ENCODE peak calls at places on chromosomes 12 and 14, in five cellular contexts. O is neural progenitor cell, I is epithelial cell of esophagus, X is bronchial epithelial cell, B is fibroblast of lung. D is an unnamed sample.

GRCh38 chr14:89588016-89588415 is 171.0 kb upstream of the FOXN3 start:
- DNase-seq in O (no peak), I (no peak), X (no peak), B (no peak), D (no peak)

GRCh38 chr12:52204931-52205505 is 13.2 kb upstream of the KRT80 start:
- DNase-seq in O (no peak), I (no peak), X (no peak), B (no peak), D (no peak)

GRCh38 chr14:51367600-51367931 is 127.5 kb downstream of the TMX1 start:
- DNase-seq in O (no peak), I (peak), X (peak), B (peak), D (no peak)

GRCh38 chr12:125225641-125226040 is 160.4 kb downstream of the AACS start:
- DNase-seq in O (no peak), I (no peak), X (no peak), B (no peak), D (no peak)

GRCh38 chr12:94289551-94290312 is 141.4 kb downstream of the PLXNC1 start:
- DNase-seq in O (peak), I (peak), X (peak), B (peak), D (no peak)

GRCh38 chr14:28773917-28774691 is 7.5 kb downstream of the FOXG1 start:
- DNase-seq in O (peak), I (peak), X (no peak), B (peak), D (no peak)

GRCh38 chr12:6824962-6825381 is 3.2 kb upstream of the P3H3 start:
- DNase-seq in O (no peak), I (peak), X (peak), B (no peak), D (no peak)

GRCh38 chr12:132490481-132491348 is 764 bp downstream of the FBRSL1 start:
- DNase-seq in O (peak), I (peak), X (no peak), B (no peak), D (peak)

GRCh38 chr12:111034148-111034910 is 114.0 kb upstream of the MYL2 start:
- DNase-seq in O (peak), I (peak), X (peak), B (no peak), D (no peak)

GRCh38 chr14:30580616-30581282 is 21.8 kb downstream of the G2E3 start:
- DNase-seq in O (no peak), I (no peak), X (no peak), B (no peak), D (no peak)

DNA sequence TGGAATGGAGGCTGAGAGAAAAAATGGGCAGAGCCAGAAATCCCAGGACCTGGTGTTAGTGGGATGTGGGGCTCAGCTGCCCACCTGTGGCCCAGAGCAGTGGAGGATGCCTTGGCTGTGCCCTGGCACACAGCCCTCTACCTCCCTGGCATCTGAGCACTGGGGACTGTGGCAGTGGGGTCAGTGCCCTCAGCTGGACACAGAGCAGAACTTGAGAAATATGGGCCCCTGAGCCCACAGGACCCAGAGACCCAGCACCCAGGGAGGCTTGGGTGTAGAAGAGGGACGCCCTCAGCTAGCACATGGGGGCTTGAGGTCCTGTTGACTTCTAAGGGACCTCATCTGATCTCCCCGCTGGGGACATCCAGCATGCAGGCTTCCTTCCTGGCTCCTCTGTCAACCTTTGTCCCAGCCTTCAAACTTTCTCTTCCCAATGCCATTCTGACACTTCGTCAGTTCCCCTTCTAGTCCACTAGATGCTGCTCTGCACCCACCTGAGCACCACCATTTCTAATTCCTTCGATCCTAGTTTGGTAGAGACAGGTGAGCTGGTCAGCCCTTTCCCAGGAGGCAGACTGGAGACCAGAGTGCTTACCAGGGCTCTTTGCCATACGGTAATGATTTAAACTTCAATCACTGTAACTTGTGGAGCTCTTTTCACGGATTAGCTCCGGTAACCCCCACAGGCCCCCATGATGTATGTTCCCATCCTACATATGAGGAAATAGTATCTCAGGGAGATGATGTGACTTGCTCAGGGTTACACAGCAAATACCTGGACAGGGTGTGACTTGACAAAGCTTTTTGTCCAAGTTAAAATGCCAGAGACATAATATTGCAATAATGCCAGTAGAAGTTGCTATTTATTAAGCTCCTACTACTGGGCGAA is 143.7 kb downstream of the ASCL4 start:
- DNase-seq in O (peak), I (peak), X (peak), B (peak), D (peak)
- TF ChIP-seq CTCF in O (peak), I (peak), X (peak), B (peak), D (peak)

DNA sequence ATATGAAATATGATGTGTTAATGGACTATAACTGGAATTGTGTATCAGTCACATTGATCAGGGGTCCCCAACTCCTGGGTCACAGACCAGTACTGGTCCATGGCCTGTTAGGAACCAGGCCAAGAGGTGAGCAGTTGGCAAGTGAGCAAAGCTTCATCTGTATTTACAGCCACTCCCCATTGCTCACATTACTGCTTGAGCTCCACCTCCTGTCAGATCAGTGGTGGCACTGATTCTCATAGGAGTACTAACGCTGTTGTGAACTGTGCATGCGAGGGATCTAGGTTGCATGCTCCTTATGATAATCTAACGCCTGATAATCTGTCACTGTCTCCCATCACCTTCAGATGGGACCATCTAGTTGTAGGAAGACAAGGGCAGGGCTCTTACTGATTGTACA is 72.3 kb downstream of the CDK17 start:
- DNase-seq in O (no peak), I (peak), X (peak), B (no peak), D (no peak)
- TF ChIP-seq CTCF in O (no peak), I (no peak), X (no peak), B (no peak), D (peak)

DNA sequence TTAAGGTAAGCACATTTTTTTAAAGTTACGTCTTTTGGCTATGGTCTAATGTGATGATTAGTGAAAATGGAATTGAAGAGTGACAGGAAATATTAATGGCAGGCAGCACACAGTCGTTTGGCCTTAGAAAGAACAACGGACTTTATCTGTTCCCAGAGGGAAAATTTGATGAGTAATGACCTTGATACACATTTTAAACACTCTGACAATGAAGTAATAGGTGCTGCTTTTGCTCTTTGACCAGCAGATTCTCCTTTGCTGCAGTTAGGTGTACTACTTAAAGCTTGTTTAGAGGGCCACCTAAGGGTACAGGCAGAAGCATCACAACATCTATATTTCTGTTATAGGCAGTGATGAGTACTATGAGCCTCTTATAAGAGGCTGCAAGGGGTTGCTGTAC is 27.1 kb upstream of the RNU6-8 start:
- DNase-seq in O (no peak), I (peak), X (peak), B (no peak), D (no peak)
- TF ChIP-seq CTCF in O (no peak), I (no peak), X (no peak), B (no peak), D (no peak)

GRCh38 chr12:31245822-31246469 is 80.0 kb downstream of the SINHCAF start:
- DNase-seq in O (peak), I (no peak), X (no peak), B (peak), D (no peak)
- TF ChIP-seq CTCF in O (peak), I (peak), X (peak), B (peak), D (no peak)

GRCh38 chr14:99937475-99938244 is 127.6 kb upstream of the EVL start:
- DNase-seq in O (no peak), I (peak), X (peak), B (no peak), D (no peak)

GRCh38 chr14:99938896-99939295 is 126.3 kb upstream of the EVL start:
- DNase-seq in O (no peak), I (no peak), X (no peak), B (no peak), D (no peak)

GRCh38 chr14:99938376-99938775 is 126.8 kb upstream of the EVL start:
- DNase-seq in O (no peak), I (no peak), X (no peak), B (no peak), D (no peak)

GRCh38 chr14:99936056-99936455 is 129.2 kb upstream of the EVL start:
- DNase-seq in O (no peak), I (peak), X (peak), B (no peak), D (no peak)

DNA sequence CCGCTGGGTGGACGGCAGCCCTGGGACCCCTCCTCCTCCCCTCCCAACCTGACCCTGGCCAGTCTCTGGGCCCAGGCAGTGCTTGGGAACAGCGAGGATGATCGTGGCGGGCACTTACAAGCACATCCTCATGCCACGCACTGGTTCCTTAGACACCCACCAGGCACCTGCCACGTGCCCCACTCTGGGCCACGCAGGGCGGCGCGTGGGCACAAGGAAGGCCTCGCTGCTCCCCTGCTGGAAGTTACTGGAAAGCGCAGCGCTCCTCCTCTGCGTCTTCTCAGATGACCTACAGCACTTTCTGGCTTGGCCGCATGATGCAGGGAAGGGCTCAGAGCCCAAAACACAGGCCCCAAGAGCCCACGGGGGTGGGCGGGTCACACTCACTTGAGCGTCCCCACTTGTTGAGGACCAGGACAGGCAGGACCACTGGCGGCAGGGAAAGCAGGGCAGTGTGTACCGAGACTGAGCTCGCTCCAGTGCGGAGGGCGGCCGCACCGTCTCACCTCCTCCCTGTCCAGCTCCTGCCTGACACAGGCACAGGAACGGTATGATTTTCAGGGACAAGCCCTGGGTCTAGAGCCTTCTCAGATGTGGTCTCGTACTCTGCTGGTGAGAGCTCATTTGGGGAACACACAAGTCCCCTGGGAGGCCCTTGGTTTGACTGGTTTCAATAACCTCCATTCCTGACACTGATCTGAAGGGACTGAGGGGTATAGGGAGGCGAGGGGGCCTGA is 128.3 kb upstream of the EVL start:
- DNase-seq in O (no peak), I (no peak), X (no peak), B (no peak), D (peak)
- TF ChIP-seq CTCF in O (peak), I (no peak), X (no peak), B (no peak), D (no peak)

GRCh38 chr14:92959761-92960680 is 37.1 kb downstream of the CHGA start:
- DNase-seq in O (no peak), I (peak), X (no peak), B (no peak), D (no peak)
- TF ChIP-seq CTCF in O (no peak), I (no peak), X (no peak), B (no peak), D (no peak)

GRCh38 chr14:70259420-70259819 is 70.7 kb upstream of the SLC8A3 start:
- DNase-seq in O (no peak), I (no peak), X (no peak), B (no peak), D (no peak)

GRCh38 chr14:70254476-70254961 is 65.8 kb upstream of the SLC8A3 start:
- DNase-seq in O (peak), I (peak), X (peak), B (peak), D (peak)

DNA sequence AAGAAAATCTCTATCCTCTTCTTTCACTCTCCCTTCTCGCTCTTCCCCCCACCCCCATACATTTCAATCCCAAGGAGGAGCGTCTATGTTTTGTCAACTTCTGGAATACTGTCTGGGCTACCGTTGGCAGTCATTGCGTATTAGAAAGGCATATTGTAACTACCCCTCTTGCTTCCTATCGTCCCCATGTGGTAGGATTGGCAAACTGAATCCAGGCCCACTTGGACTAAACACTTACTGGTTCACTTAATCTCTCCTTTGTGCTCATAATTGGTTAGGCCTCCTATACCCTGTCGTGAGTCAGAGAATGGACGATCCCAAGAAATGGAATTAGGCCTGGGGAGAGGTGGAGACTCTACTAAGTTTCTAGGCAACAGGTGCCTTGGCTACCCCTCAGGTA is 68.8 kb upstream of the SLC8A3 start:
- DNase-seq in O (peak), I (peak), X (peak), B (no peak), D (peak)
- TF ChIP-seq CTCF in O (peak), I (peak), X (peak), B (no peak), D (peak)

DNA sequence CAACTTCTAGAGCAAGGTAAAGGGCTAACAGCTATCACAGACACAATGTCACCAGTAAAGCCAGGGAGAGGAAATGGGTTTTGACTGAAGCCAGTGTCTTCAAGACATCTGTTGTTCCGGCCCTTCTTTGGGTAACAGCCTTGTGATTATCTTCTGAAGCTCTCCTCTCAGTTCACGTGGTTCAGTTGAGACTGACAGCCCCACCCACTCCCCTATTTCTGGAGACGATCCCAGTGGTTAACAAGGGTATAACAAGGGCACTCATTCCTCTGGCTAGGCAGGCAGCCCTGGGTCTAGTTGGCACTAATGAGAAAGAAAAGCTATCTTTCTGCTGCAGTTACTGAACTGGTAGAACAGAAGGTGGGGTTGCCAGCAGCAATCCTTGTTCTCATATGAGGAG is 6.9 kb downstream of the GNPTAB start:
- DNase-seq in O (peak), I (peak), X (peak), B (peak), D (peak)
- TF ChIP-seq CTCF in O (peak), I (peak), X (peak), B (peak), D (no peak)

GRCh38 chr12:85874064-85874463 is at the start of gene NTS:
- DNase-seq in O (peak), I (no peak), X (peak), B (no peak), D (peak)
- TF ChIP-seq CTCF in O (no peak), I (no peak), X (no peak), B (no peak), D (no peak)

D was measured in GM20000.